ENCODE peak calls at places on chromosome 1, in seven cellular contexts. T is ascending aorta, E is fibroblast of mammary gland, F is bronchial epithelial cell, V is MM.1S, D is GM13977, O is nephron progenitor cell. G is an unnamed sample.

GRCh38 chr1:7046314-7046713 is 261.1 kb downstream of the CAMTA1 start:
- DNase-seq in T (no peak), E (peak), F (peak), V (no peak), D (no peak), O (peak), G (no peak)

GRCh38 chr1:8536521-8536920 is 218.6 kb downstream of the SLC45A1 start:
- DNase-seq in T (no peak), E (no peak), F (no peak), V (no peak), D (no peak), O (no peak), G (no peak)

GRCh38 chr1:171279678-171280077 is 31.4 kb downstream of the FMO1 start:
- DNase-seq in T (no peak), E (no peak), F (no peak), V (no peak), D (no peak), O (no peak), G (no peak)

GRCh38 chr1:53592521-53592982 is 133.4 kb downstream of the DMRTB1 start:
- DNase-seq in T (no peak), E (peak), F (peak), V (no peak), D (no peak), O (no peak), G (no peak)

GRCh38 chr1:103129255-103129654 is 20.9 kb upstream of the COL11A1 start:
- DNase-seq in T (no peak), E (peak), F (peak), V (no peak), D (no peak), O (no peak), G (no peak)

GRCh38 chr1:228842094-228842775 is 107.0 kb downstream of the RHOU start:
- DNase-seq in T (peak), E (peak), F (peak), V (no peak), D (no peak), O (no peak), G (no peak)

GRCh38 chr1:2966940-2967725 is 54.1 kb upstream of the ACTRT2 start:
- DNase-seq in T (no peak), E (no peak), F (no peak), V (no peak), D (no peak), O (no peak), G (no peak)

GRCh38 chr1:51488372-51489050 is 30.6 kb downstream of the EPS15 start:
- DNase-seq in T (no peak), E (peak), F (no peak), V (no peak), D (no peak), O (no peak), G (no peak)

GRCh38 chr1:98920441-98921110 is 84.1 kb downstream of the PLPPR5 start:
- DNase-seq in T (no peak), E (peak), F (peak), V (no peak), D (no peak), O (no peak), G (no peak)

GRCh38 chr1:6489799-6490180 is 1.7 kb downstream of the PLEKHG5 start:
- DNase-seq in T (no peak), E (peak), F (peak), V (peak), D (peak), O (peak), G (no peak)

GRCh38 chr1:232938926-232939325 is 11.5 kb upstream of the NTPCR start:
- DNase-seq in T (no peak), E (no peak), F (no peak), V (no peak), D (no peak), O (no peak), G (no peak)

GRCh38 chr1:39165488-39165887 is 39.0 kb upstream of the MACF1 start:
- DNase-seq in T (no peak), E (no peak), F (no peak), V (no peak), D (no peak), O (no peak), G (no peak)

GRCh38 chr1:103275725-103276124 is 167.4 kb upstream of the COL11A1 start:
- DNase-seq in T (no peak), E (peak), F (no peak), V (no peak), D (no peak), O (peak), G (no peak)

GRCh38 chr1:214545293-214545692 is 6.1 kb downstream of the PTPN14 start:
- DNase-seq in T (no peak), E (no peak), F (no peak), V (no peak), D (no peak), O (no peak), G (no peak)

GRCh38 chr1:81801032-81801833 is 499 bp downstream of the ADGRL2 start:
- DNase-seq in T (peak), E (peak), F (peak), V (peak), D (peak), O (peak), G (no peak)

GRCh38 chr1:228142616-228143203 is 2.6 kb downstream of the GUK1 start:
- DNase-seq in T (no peak), E (no peak), F (no peak), V (no peak), D (peak), O (no peak), G (no peak)

GRCh38 chr1:60865146-60865545 is 217.2 kb upstream of the NFIA start:
- DNase-seq in T (no peak), E (no peak), F (no peak), V (no peak), D (no peak), O (no peak), G (no peak)

GRCh38 chr1:147751346-147751745 is 9.1 kb downstream of the GJA5 start:
- DNase-seq in T (no peak), E (no peak), F (no peak), V (no peak), D (no peak), O (no peak), G (no peak)

GRCh38 chr1:162021124-162021523 is 2.5 kb downstream of the OLFML2B start:
- DNase-seq in T (no peak), E (no peak), F (no peak), V (no peak), D (no peak), O (no peak), G (no peak)

GRCh38 chr1:241485554-241485992 is 34.0 kb downstream of the FH start:
- DNase-seq in T (no peak), E (peak), F (peak), V (peak), D (peak), O (no peak), G (no peak)

GRCh38 chr1:243268284-243268653 is 12.4 kb downstream of the SDCCAG8 start:
- DNase-seq in T (no peak), E (peak), F (peak), V (no peak), D (no peak), O (no peak), G (no peak)

GRCh38 chr1:54937469-54937868 is 43.0 kb upstream of the TMEM61 start:
- DNase-seq in T (no peak), E (no peak), F (peak), V (no peak), D (no peak), O (no peak), G (no peak)

GRCh38 chr1:226763741-226764264 is 24.7 kb upstream of the ITPKB start:
- DNase-seq in T (no peak), E (peak), F (peak), V (peak), D (peak), O (no peak), G (no peak)

GRCh38 chr1:89660086-89660946 is 27.4 kb downstream of the LRRC8C start:
- DNase-seq in T (no peak), E (peak), F (no peak), V (no peak), D (no peak), O (no peak), G (no peak)

GRCh38 chr1:20076695-20077461 is 6.9 kb downstream of the PLA2G5 start:
- DNase-seq in T (no peak), E (no peak), F (no peak), V (no peak), D (peak), O (no peak), G (no peak)

GRCh38 chr1:6445062-6445763 is 20.6 kb downstream of the ESPN start:
- DNase-seq in T (no peak), E (peak), F (no peak), V (peak), D (no peak), O (no peak), G (no peak)

GRCh38 chr1:41983451-41983850 is 64.7 kb upstream of the HIVEP3 start:
- DNase-seq in T (no peak), E (no peak), F (peak), V (no peak), D (no peak), O (no peak), G (no peak)

GRCh38 chr1:204450461-204451257 is 39.0 kb upstream of the PPP1R15B start:
- DNase-seq in T (no peak), E (no peak), F (peak), V (no peak), D (no peak), O (no peak), G (no peak)

GRCh38 chr1:202143768-202144509 is 598 bp downstream of the ARL8A start:
- DNase-seq in T (no peak), E (no peak), F (no peak), V (peak), D (peak), O (peak), G (no peak)

GRCh38 chr1:50369830-50370229 is 53.4 kb downstream of the DMRTA2 start:
- DNase-seq in T (no peak), E (peak), F (peak), V (no peak), D (no peak), O (no peak), G (no peak)
- TF ChIP-seq CTCF in T (no peak), E (peak), F (peak), V (peak), D (peak), O (no peak), G (no peak)

GRCh38 chr1:165080253-165080896 is 276.1 kb downstream of the LMX1A start:
- DNase-seq in T (no peak), E (peak), F (peak), V (no peak), D (no peak), O (no peak), G (no peak)

GRCh38 chr1:165075725-165076370 is 280.7 kb downstream of the LMX1A start:
- DNase-seq in T (no peak), E (peak), F (peak), V (peak), D (peak), O (peak), G (no peak)

GRCh38 chr1:165073402-165074007 is 283.0 kb downstream of the LMX1A start:
- DNase-seq in T (no peak), E (peak), F (peak), V (peak), D (peak), O (peak), G (no peak)

DNA sequence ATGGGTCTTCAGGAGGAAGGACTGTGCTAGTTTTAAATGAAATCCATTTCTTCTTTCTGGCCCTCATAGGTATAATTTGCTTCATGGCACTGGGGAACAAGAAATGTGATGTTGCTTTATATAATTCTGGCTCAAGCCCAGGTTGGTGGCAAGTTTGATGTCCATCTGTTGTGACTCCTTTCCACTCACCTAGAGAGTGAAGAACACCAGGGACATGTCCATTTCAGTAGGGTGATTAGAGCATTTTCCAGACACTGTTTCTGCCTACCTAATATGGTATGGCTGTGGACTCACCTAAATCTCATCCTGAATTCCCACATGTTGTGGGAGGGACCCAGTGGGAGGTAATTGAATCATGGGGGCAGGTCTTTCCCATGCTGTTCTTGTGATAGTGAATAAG is 278.1 kb downstream of the LMX1A start:
- DNase-seq in T (no peak), E (no peak), F (no peak), V (no peak), D (no peak), O (no peak), G (no peak)
- TF ChIP-seq CTCF in T (no peak), E (no peak), F (no peak), V (no peak), D (no peak), O (no peak), G (no peak)

GRCh38 chr1:200960948-200961340 is 62.6 kb downstream of the KIF21B start:
- DNase-seq in T (no peak), E (no peak), F (no peak), V (no peak), D (no peak), O (no peak), G (no peak)
- TF ChIP-seq CTCF in T (no peak), E (no peak), F (no peak), V (no peak), D (no peak), O (no peak), G (no peak)

GRCh38 chr1:27108588-27108987 is 46.3 kb downstream of the SLC9A1 start:
- DNase-seq in T (no peak), E (no peak), F (no peak), V (no peak), D (no peak), O (no peak), G (no peak)

GRCh38 chr1:27113861-27114260 is 41.1 kb downstream of the SLC9A1 start:
- DNase-seq in T (no peak), E (no peak), F (no peak), V (no peak), D (no peak), O (no peak), G (no peak)

GRCh38 chr1:27114522-27114921 is 40.4 kb downstream of the SLC9A1 start:
- DNase-seq in T (no peak), E (no peak), F (no peak), V (no peak), D (no peak), O (no peak), G (no peak)

GRCh38 chr1:27109103-27109822 is 45.7 kb downstream of the SLC9A1 start:
- DNase-seq in T (no peak), E (peak), F (no peak), V (no peak), D (no peak), O (peak), G (no peak)

DNA sequence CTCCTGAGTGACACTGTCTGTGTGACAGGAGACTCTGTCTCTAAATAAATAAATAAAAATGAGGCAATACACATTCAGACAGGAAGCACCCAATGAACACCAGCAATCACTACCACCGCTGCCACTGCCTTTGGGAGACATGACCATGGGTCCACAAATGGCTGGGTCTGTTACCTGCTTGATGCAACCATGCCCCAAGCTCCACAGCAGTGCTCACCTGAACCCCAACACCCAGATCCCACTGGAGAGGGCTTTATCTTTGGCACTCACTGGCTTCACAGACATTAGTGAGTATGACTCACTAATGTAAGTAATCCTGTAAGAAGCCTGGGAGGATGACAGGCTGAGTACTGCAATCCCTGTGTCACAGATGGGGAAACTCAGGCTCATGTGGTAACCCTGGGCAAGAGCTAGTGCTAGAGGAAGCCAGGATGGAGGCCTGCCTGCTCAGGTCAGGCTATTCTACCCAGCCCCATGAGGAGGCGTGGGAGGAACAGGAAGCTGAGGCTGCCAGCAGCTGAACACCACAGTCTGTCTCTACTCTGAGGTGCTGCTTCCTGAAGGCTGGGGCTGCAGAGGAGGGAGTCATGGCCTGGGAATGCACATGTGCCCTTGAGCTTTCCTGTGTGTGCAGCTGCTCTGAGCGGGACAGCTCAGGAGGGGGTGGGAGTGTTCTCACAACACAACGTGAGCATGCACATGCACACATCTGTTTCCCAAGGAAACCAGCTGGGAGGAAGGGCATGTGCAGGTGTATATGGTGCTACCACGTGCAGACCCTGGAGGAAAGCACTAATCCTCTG is 43.0 kb downstream of the SLC9A1 start:
- DNase-seq in T (peak), E (peak), F (peak), V (peak), D (peak), O (peak), G (peak)
- TF ChIP-seq CTCF in T (no peak), E (peak), F (peak), V (peak), D (peak), O (no peak), G (no peak)

GRCh38 chr1:1264868-1265272 is 8.8 kb downstream of the UBE2J2 start:
- DNase-seq in T (no peak), E (peak), F (peak), V (no peak), D (no peak), O (no peak), G (no peak)
- TF ChIP-seq CTCF in T (no peak), E (peak), F (peak), V (peak), D (no peak), O (peak), G (no peak)

GRCh38 chr1:77582905-77583304 is 99.6 kb downstream of the ZZZ3 start:
- DNase-seq in T (no peak), E (no peak), F (no peak), V (no peak), D (no peak), O (no peak), G (no peak)

GRCh38 chr1:77583483-77583882 is 99.0 kb downstream of the ZZZ3 start:
- DNase-seq in T (no peak), E (no peak), F (no peak), V (no peak), D (peak), O (no peak), G (no peak)

GRCh38 chr1:77584884-77585283 is 97.6 kb downstream of the ZZZ3 start:
- DNase-seq in T (no peak), E (no peak), F (no peak), V (no peak), D (no peak), O (no peak), G (no peak)

DNA sequence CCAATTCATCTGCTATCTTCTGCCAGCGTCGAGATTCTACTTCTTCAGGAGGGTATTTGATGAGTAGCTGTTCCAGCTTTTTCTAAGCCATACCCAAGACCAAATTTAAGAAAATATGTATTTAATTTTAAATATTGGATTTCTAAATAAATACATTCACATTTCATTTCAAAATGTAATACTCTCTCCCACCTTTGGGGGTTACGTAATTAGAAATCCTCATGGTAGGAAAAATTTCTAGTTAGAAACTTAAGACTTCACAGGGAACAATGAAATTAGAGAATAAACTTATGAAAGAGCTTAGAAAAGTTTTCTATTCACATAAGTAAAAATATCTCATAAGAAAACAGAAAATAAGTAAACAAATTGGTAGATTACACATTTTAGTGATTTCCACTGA is 102.9 kb downstream of the ZZZ3 start:
- DNase-seq in T (no peak), E (no peak), F (no peak), V (no peak), D (no peak), O (no peak), G (no peak)
- TF ChIP-seq CTCF in T (no peak), E (no peak), F (no peak), V (no peak), D (no peak), O (no peak), G (no peak)

GRCh38 chr1:18398791-18399551 is 81.8 kb upstream of the KLHDC7A start:
- DNase-seq in T (no peak), E (no peak), F (no peak), V (no peak), D (no peak), O (no peak), G (no peak)
- TF ChIP-seq CTCF in T (no peak), E (no peak), F (no peak), V (no peak), D (no peak), O (peak), G (no peak)

DNA sequence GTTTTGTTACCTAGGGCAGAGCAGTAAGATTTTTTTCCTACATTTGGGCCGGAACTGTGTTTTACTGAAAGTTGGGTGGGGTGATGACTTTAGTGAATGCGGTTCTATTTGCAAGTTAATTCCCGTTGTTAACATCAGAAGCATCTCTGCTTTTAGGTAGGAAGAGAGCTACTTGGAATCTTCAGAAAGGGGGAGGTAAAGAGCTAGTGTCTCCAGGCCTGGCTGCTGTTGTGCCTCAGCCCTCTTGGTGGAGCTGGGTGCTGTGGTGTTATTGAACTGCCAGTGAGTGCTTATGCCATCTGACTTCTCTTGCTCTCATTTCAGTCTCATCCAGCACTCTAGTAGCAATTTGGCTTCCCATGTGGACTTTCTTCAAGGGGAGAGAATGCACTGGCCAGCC is 3.4 kb downstream of the KDM4A start:
- DNase-seq in T (no peak), E (peak), F (no peak), V (peak), D (no peak), O (no peak), G (no peak)
- TF ChIP-seq CTCF in T (no peak), E (peak), F (peak), V (peak), D (peak), O (no peak), G (no peak)

GRCh38 chr1:240351690-240352089 is 260.0 kb downstream of the FMN2 start:
- DNase-seq in T (no peak), E (peak), F (no peak), V (no peak), D (no peak), O (no peak), G (no peak)

GRCh38 chr1:240352769-240353168 is 259.2 kb downstream of the GREM2 start:
- DNase-seq in T (no peak), E (peak), F (peak), V (no peak), D (no peak), O (no peak), G (no peak)

GRCh38 chr1:240350910-240351331 is 259.2 kb downstream of the FMN2 start:
- DNase-seq in T (no peak), E (peak), F (peak), V (no peak), D (no peak), O (no peak), G (no peak)

GRCh38 chr1:240356568-240356967 is 255.4 kb downstream of the GREM2 start:
- DNase-seq in T (no peak), E (no peak), F (no peak), V (no peak), D (no peak), O (no peak), G (no peak)
- TF ChIP-seq CTCF in T (no peak), E (no peak), F (no peak), V (no peak), D (no peak), O (no peak), G (no peak)

GRCh38 chr1:209585672-209586071 is 2.2 kb downstream of the CAMK1G start:
- DNase-seq in T (no peak), E (no peak), F (no peak), V (no peak), D (no peak), O (peak), G (no peak)
- TF ChIP-seq CTCF in T (no peak), E (no peak), F (peak), V (no peak), D (no peak), O (no peak), G (no peak)